ENCODE peak calls at places on chromosome 2, in five cellular contexts. One of them, this sample, is unnamed. For H3K4me1, the result is how much of the 10 kb centered on the place peaks cover.

GRCh38 chr2:85409719-85410583 is at the start of gene CAPG:
- DNase-seq in HCT116: no peak
- DNase-seq in uterus: no peak
- DNase-seq in breast epithelium: peak
- DNase-seq in body of pancreas: peak
- DNase-seq in this sample: peak

GRCh38 chr2:32647180-32647651 is 19.4 kb downstream of the TTC27 start:
- DNase-seq in HCT116: no peak
- DNase-seq in body of pancreas: no peak
- DNase-seq in breast epithelium: no peak
- DNase-seq in uterus: no peak
- DNase-seq in this sample: no peak

GRCh38 chr2:181850914-181851560 is 40.5 kb upstream of the ITPRID2 start:
- DNase-seq in body of pancreas: no peak
- DNase-seq in HCT116: no peak
- DNase-seq in breast epithelium: no peak
- DNase-seq in uterus: no peak
- DNase-seq in this sample: no peak

GRCh38 chr2:159046966-159047365 is 78.5 kb downstream of the TANC1 start:
- DNase-seq in breast epithelium: no peak
- DNase-seq in uterus: peak
- DNase-seq in HCT116: no peak
- DNase-seq in body of pancreas: no peak
- DNase-seq in this sample: no peak

GRCh38 chr2:3461781-3462492 is 57.4 kb downstream of the ADI1 start:
- DNase-seq in HCT116: peak
- DNase-seq in uterus: peak
- DNase-seq in body of pancreas: peak
- DNase-seq in breast epithelium: no peak
- DNase-seq in this sample: no peak

GRCh38 chr2:67436221-67436620 is 39.1 kb downstream of the ETAA1 start:
- DNase-seq in HCT116: no peak
- DNase-seq in body of pancreas: no peak
- DNase-seq in uterus: no peak
- DNase-seq in breast epithelium: no peak
- DNase-seq in this sample: no peak

GRCh38 chr2:185628985-185629384 is 109.6 kb upstream of the FSIP2 start:
- DNase-seq in body of pancreas: peak
- DNase-seq in breast epithelium: no peak
- DNase-seq in uterus: no peak
- DNase-seq in HCT116: peak
- DNase-seq in this sample: no peak

GRCh38 chr2:133418021-133418420 is 150.2 kb downstream of the NCKAP5 start:
- DNase-seq in uterus: no peak
- DNase-seq in breast epithelium: no peak
- DNase-seq in body of pancreas: no peak
- DNase-seq in HCT116: no peak
- DNase-seq in this sample: no peak

GRCh38 chr2:12325806-12326205 is 390.9 kb upstream of the TRIB2 start:
- DNase-seq in uterus: no peak
- DNase-seq in HCT116: no peak
- DNase-seq in body of pancreas: peak
- DNase-seq in breast epithelium: no peak
- DNase-seq in this sample: no peak

GRCh38 chr2:3463914-3464313 is 55.4 kb downstream of the ADI1 start:
- DNase-seq in breast epithelium: peak
- DNase-seq in HCT116: no peak
- DNase-seq in uterus: no peak
- DNase-seq in body of pancreas: no peak
- DNase-seq in this sample: no peak

GRCh38 chr2:164913640-164914346 is 41.5 kb downstream of the SLC38A11 start:
- DNase-seq in uterus: no peak
- DNase-seq in breast epithelium: no peak
- DNase-seq in HCT116: no peak
- DNase-seq in body of pancreas: peak
- DNase-seq in this sample: no peak

GRCh38 chr2:133166024-133166423 is 402.2 kb downstream of the NCKAP5 start:
- DNase-seq in breast epithelium: no peak
- DNase-seq in HCT116: no peak
- DNase-seq in body of pancreas: no peak
- DNase-seq in uterus: no peak
- DNase-seq in this sample: no peak

GRCh38 chr2:85308951-85309555 is 18.7 kb downstream of the TGOLN2 start:
- DNase-seq in uterus: peak
- DNase-seq in breast epithelium: no peak
- DNase-seq in body of pancreas: peak
- DNase-seq in HCT116: no peak
- DNase-seq in this sample: peak

GRCh38 chr2:143686585-143687164 is 557.5 kb downstream of the ARHGAP15 start:
- DNase-seq in HCT116: peak
- DNase-seq in breast epithelium: no peak
- DNase-seq in body of pancreas: peak
- DNase-seq in uterus: no peak
- DNase-seq in this sample: no peak

GRCh38 chr2:18149660-18150246 is 271.3 kb downstream of the KCNS3 start:
- DNase-seq in breast epithelium: no peak
- DNase-seq in uterus: no peak
- DNase-seq in HCT116: peak
- DNase-seq in body of pancreas: no peak
- DNase-seq in this sample: no peak

GRCh38 chr2:236156095-236156859 is 11.9 kb downstream of the GBX2 start:
- DNase-seq in body of pancreas: no peak
- DNase-seq in breast epithelium: no peak
- DNase-seq in uterus: no peak
- DNase-seq in HCT116: no peak
- DNase-seq in this sample: no peak

GRCh38 chr2:235518317-235519090 is 24.7 kb downstream of the AGAP1 start:
- DNase-seq in body of pancreas: no peak
- DNase-seq in uterus: peak
- DNase-seq in breast epithelium: no peak
- DNase-seq in HCT116: no peak
- DNase-seq in this sample: no peak

GRCh38 chr2:180734382-180734781 is 246.0 kb upstream of the UBE2E3 start:
- DNase-seq in uterus: no peak
- DNase-seq in body of pancreas: no peak
- DNase-seq in breast epithelium: no peak
- DNase-seq in HCT116: no peak
- DNase-seq in this sample: no peak

GRCh38 chr2:232323328-232323650 is 55.3 kb upstream of the ALPP start:
- DNase-seq in body of pancreas: no peak
- DNase-seq in breast epithelium: peak
- DNase-seq in uterus: no peak
- DNase-seq in HCT116: no peak
- DNase-seq in this sample: peak

GRCh38 chr2:133271105-133271504 is 297.2 kb downstream of the NCKAP5 start:
- DNase-seq in body of pancreas: no peak
- DNase-seq in uterus: no peak
- DNase-seq in HCT116: no peak
- DNase-seq in breast epithelium: no peak
- DNase-seq in this sample: no peak

GRCh38 chr2:196131949-196132925 is 39.1 kb downstream of the STK17B start:
- DNase-seq in uterus: no peak
- DNase-seq in breast epithelium: no peak
- DNase-seq in HCT116: no peak
- DNase-seq in body of pancreas: no peak
- DNase-seq in this sample: no peak

GRCh38 chr2:150480241-150480640 is 7.2 kb downstream of the RND3 start:
- DNase-seq in uterus: no peak
- DNase-seq in body of pancreas: no peak
- DNase-seq in HCT116: no peak
- DNase-seq in breast epithelium: no peak
- DNase-seq in this sample: no peak

GRCh38 chr2:119426801-119427395 is 4.8 kb upstream of the TMEM37 start:
- DNase-seq in uterus: peak
- DNase-seq in breast epithelium: no peak
- DNase-seq in body of pancreas: peak
- DNase-seq in HCT116: no peak
- DNase-seq in this sample: no peak

GRCh38 chr2:49240608-49241007 is 86.3 kb upstream of the FSHR start:
- DNase-seq in HCT116: no peak
- DNase-seq in breast epithelium: no peak
- DNase-seq in uterus: no peak
- DNase-seq in body of pancreas: no peak
- DNase-seq in this sample: no peak

GRCh38 chr2:37561615-37562569 is 109.5 kb downstream of the CDC42EP3 start:
- DNase-seq in uterus: no peak
- DNase-seq in breast epithelium: no peak
- DNase-seq in HCT116: peak
- DNase-seq in body of pancreas: no peak
- DNase-seq in this sample: no peak

GRCh38 chr2:237312021-237312755 is 101.8 kb downstream of the COL6A3 start:
- DNase-seq in HCT116: no peak
- DNase-seq in breast epithelium: no peak
- DNase-seq in body of pancreas: no peak
- DNase-seq in uterus: no peak
- DNase-seq in this sample: no peak

GRCh38 chr2:43430489-43430888 is 165.3 kb downstream of the THADA start:
- DNase-seq in uterus: no peak
- DNase-seq in body of pancreas: no peak
- DNase-seq in HCT116: no peak
- DNase-seq in breast epithelium: no peak
- DNase-seq in this sample: no peak
- H3K4me1 ChIP-seq in uterus: under half
- H3K4me1 ChIP-seq in body of pancreas: under half
- H3K4me1 ChIP-seq in HCT116: under half
- H3K4me1 ChIP-seq in breast epithelium: under half
- H3K4me1 ChIP-seq in this sample: under half

DNA sequence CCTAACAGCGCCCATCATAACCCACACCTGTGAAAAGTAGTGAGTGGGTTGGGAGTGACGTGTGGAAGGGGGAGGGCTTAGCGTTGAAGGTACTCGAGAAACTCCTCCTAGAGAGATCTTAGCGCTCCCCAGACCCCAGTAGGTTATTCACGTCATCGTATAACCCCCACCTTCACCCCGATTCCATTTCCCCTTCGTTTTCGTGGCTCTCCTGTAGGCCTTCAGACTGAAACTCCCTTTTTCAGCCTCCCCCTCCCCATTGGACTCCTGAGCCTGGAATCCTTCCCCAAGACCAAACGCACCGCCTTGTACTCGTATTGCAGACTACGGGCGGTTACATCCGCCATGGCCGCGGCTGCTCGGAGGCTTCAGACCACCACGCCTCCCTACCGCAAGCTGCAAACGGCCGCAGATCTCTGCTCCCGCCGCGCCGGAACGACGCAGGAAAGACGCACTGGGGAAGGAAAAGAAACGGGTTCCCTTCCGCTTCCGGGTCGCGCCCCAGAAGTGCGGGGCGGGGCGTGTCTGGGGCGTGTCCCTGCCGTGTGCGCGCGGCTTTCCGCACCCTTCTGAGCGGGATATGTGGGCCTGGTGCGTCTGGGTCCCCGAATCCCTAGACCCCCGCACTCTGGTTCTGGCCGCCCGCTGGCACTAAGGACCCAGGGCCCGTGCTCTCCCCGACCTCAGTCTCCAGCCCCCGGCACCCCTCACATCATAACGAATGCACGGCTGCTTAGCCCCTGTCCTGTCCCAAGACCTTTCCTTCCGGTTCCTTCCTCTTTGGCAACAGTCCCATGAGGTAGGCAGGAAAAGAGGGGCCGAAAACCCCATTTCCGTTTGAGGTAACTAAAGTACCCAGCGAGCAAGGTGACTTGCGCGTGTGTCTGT is at the start of gene SNRNP200:
- DNase-seq in HCT116: peak
- DNase-seq in body of pancreas: peak
- DNase-seq in breast epithelium: peak
- DNase-seq in uterus: peak
- DNase-seq in this sample: peak
- TF ChIP-seq POLR2A in HCT116: peak
- TF ChIP-seq POLR2A in body of pancreas: peak
- TF ChIP-seq POLR2A in breast epithelium: peak
- TF ChIP-seq POLR2A in uterus: peak
- TF ChIP-seq POLR2A in this sample: peak

DNA sequence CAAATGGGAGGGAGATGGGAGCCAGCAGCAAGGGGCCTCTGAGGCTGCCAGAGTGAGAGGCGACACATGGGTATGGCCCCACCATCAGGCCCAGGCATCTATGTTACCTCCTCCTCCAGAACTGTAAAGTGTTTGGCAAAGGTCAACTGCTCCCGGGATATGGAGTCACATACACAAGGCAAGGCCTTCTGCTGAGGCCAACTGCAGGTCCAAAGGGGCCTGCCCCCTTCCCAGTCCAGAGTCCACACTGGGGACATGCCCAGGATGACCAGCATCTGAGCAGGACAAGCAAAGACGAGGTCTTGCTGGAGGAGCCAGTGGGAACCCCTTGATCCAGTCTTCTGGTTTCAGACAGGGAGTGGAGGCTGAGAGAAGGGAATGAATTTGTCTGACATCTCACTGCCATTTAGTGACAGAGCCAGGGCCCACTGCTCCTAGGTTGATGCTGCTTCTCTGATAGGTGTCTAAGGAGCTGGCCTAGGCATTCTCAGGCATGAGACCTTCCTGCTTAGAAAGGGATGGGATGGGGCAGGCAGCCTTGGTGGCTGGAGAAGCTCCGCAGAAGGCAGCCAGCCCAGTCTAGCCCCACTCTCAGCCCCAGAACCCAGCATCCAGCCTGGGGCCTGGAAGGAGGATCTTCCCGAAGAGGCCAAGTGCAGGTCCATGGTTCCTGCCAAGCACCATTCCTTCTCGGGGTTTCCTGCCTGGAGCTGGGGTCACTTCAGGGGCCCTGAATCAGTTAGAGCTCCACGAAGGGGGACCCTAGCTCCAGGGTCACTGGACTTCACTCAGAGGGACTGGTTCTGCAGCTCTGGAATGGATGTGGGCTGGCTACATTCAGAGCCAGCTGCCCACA is 26.4 kb downstream of the EMX1 start:
- DNase-seq in breast epithelium: no peak
- DNase-seq in uterus: no peak
- DNase-seq in HCT116: no peak
- DNase-seq in body of pancreas: no peak
- DNase-seq in this sample: no peak
- H3K4me1 ChIP-seq in breast epithelium: under half
- H3K4me1 ChIP-seq in uterus: under half
- H3K4me1 ChIP-seq in HCT116: under half
- H3K4me1 ChIP-seq in body of pancreas: under half
- H3K4me1 ChIP-seq in this sample: under half

GRCh38 chr2:169694894-169695260 is 608 bp downstream of the PHOSPHO2 start:
- DNase-seq in HCT116: no peak
- DNase-seq in uterus: no peak
- DNase-seq in body of pancreas: no peak
- DNase-seq in breast epithelium: no peak
- DNase-seq in this sample: no peak

GRCh38 chr2:169696381-169696780 is 2.1 kb downstream of the PHOSPHO2 start:
- DNase-seq in body of pancreas: no peak
- DNase-seq in breast epithelium: no peak
- DNase-seq in HCT116: no peak
- DNase-seq in uterus: no peak
- DNase-seq in this sample: no peak

GRCh38 chr2:169693344-169693743 is 861 bp downstream of the CFAP210 start:
- DNase-seq in body of pancreas: no peak
- DNase-seq in uterus: no peak
- DNase-seq in HCT116: peak
- DNase-seq in breast epithelium: no peak
- DNase-seq in this sample: no peak

GRCh38 chr2:169690958-169691357 is 3.2 kb downstream of the CFAP210 start:
- DNase-seq in uterus: no peak
- DNase-seq in breast epithelium: no peak
- DNase-seq in HCT116: no peak
- DNase-seq in body of pancreas: no peak
- DNase-seq in this sample: no peak

GRCh38 chr2:169694113-169694893 is at the start of the genes CFAP210 and PHOSPHO2:
- DNase-seq in uterus: peak
- DNase-seq in body of pancreas: peak
- DNase-seq in breast epithelium: peak
- DNase-seq in HCT116: peak
- DNase-seq in this sample: peak
- TF ChIP-seq POLR2A in uterus: peak
- TF ChIP-seq POLR2A in body of pancreas: peak
- TF ChIP-seq POLR2A in breast epithelium: peak
- TF ChIP-seq POLR2A in HCT116: peak
- TF ChIP-seq POLR2A in this sample: peak